ENCODE peak calls at places on chromosome 1, in six cellular contexts. K, R, H, Q, F and O are unnamed samples.

GRCh38 chr1:116769561-116769977 is 15.3 kb downstream of the CD2 start:
- DNase-seq in K (no peak), R (peak; percentile 17), H (no peak), Q (no peak), F (no peak), O (no peak)

GRCh38 chr1:2290595-2291510 is 62.7 kb downstream of the SKI start:
- DNase-seq in K (peak; percentile 98), R (peak; percentile 83), H (no peak), Q (no peak), F (no peak), O (no peak)

GRCh38 chr1:160098852-160099647 is 631 bp upstream of the IGSF8 start:
- DNase-seq in K (peak; percentile 87), R (peak; percentile 92), H (peak; percentile 98), Q (peak; percentile 93), F (peak; percentile 81), O (peak; percentile 97)

GRCh38 chr1:30768830-30769718 is 11.5 kb upstream of the LAPTM5 start:
- DNase-seq in K (peak; percentile 35), R (no peak), H (no peak), Q (no peak), F (no peak), O (no peak)

GRCh38 chr1:89581859-89582258 is 51.1 kb upstream of the LRRC8C start:
- DNase-seq in K (no peak), R (no peak), H (no peak), Q (no peak), F (no peak), O (no peak)

GRCh38 chr1:47223921-47224675 is 7.9 kb downstream of the TAL1 start:
- DNase-seq in K (no peak), R (no peak), H (no peak), Q (no peak), F (no peak), O (no peak)

GRCh38 chr1:94183197-94183815 is 54.1 kb downstream of the ARHGAP29 start:
- DNase-seq in K (no peak), R (no peak), H (no peak), Q (no peak), F (no peak), O (no peak)

GRCh38 chr1:67118191-67118590 is 16.6 kb downstream of the C1orf141 start:
- DNase-seq in K (peak; percentile 23), R (no peak), H (no peak), Q (no peak), F (no peak), O (no peak)

GRCh38 chr1:244187310-244187709 is 136.2 kb downstream of the ZBTB18 start:
- DNase-seq in K (no peak), R (no peak), H (no peak), Q (no peak), F (no peak), O (no peak)

GRCh38 chr1:91529856-91530255 is 29.2 kb downstream of the CDC7 start:
- DNase-seq in K (peak; percentile 73), R (peak; percentile 44), H (no peak), Q (no peak), F (no peak), O (no peak)

GRCh38 chr1:17596651-17597509 is 57.4 kb downstream of the ARHGEF10L start:
- DNase-seq in K (no peak), R (peak; percentile 9), H (no peak), Q (no peak), F (no peak), O (peak; percentile 70)

GRCh38 chr1:43766086-43766784 is 58.9 kb downstream of the ST3GAL3 start:
- DNase-seq in K (no peak), R (peak; percentile 38), H (peak; percentile 68), Q (peak; percentile 71), F (no peak), O (peak; percentile 86)

GRCh38 chr1:209266590-209267172 is 316.8 kb upstream of the CAMK1G start:
- DNase-seq in K (peak; percentile 2), R (peak; percentile 5), H (no peak), Q (no peak), F (no peak), O (no peak)

GRCh38 chr1:157367091-157367739 is 185.1 kb downstream of the FCRL5 start:
- DNase-seq in K (no peak), R (no peak), H (no peak), Q (no peak), F (no peak), O (no peak)

GRCh38 chr1:196372896-196373536 is 235.2 kb downstream of the KCNT2 start:
- DNase-seq in K (peak; percentile 47), R (peak; percentile 54), H (no peak), Q (peak; percentile 12), F (no peak), O (peak; percentile 44)

GRCh38 chr1:89271616-89272015 is 1.0 kb downstream of the GBP5 start:
- DNase-seq in K (peak; percentile 3), R (no peak), H (no peak), Q (no peak), F (no peak), O (no peak)

GRCh38 chr1:27528701-27529637 is 39.0 kb upstream of the WASF2 start:
- DNase-seq in K (peak; percentile 79), R (peak; percentile 77), H (no peak), Q (no peak), F (no peak), O (peak; percentile 64)

GRCh38 chr1:85019989-85020388 is 23.1 kb upstream of the MCOLN2 start:
- DNase-seq in K (peak; percentile 10), R (no peak), H (no peak), Q (no peak), F (no peak), O (no peak)

GRCh38 chr1:159247266-159247665 is 42.6 kb downstream of the ACKR1 start:
- DNase-seq in K (no peak), R (no peak), H (no peak), Q (no peak), F (no peak), O (no peak)

GRCh38 chr1:31415658-31416057 is 2.6 kb downstream of the SERINC2 start:
- DNase-seq in K (no peak), R (no peak), H (no peak), Q (no peak), F (no peak), O (no peak)

GRCh38 chr1:2962946-2963345 is 58.3 kb upstream of the ACTRT2 start:
- DNase-seq in K (no peak), R (no peak), H (no peak), Q (no peak), F (no peak), O (no peak)

GRCh38 chr1:84301759-84302380 is 362 bp downstream of the SAMD13 start:
- DNase-seq in K (no peak), R (peak; percentile 19), H (no peak), Q (no peak), F (no peak), O (no peak)

GRCh38 chr1:28591708-28592313 is at the start of gene RAB42:
- DNase-seq in K (no peak), R (no peak), H (peak; percentile 66), Q (no peak), F (no peak), O (peak; percentile 50)

GRCh38 chr1:17212487-17213121 is 7.7 kb downstream of the PADI1 start:
- DNase-seq in K (peak; percentile 73), R (peak; percentile 86), H (no peak), Q (no peak), F (no peak), O (peak; percentile 49)

GRCh38 chr1:88562991-88563390 is 121.1 kb upstream of the PKN2 start:
- DNase-seq in K (no peak), R (no peak), H (no peak), Q (no peak), F (no peak), O (no peak)

GRCh38 chr1:5872886-5873285 is 119.3 kb downstream of the NPHP4 start:
- DNase-seq in K (no peak), R (no peak), H (no peak), Q (no peak), F (no peak), O (no peak)

GRCh38 chr1:59682405-59683080 is 132.2 kb upstream of the HOOK1 start:
- DNase-seq in K (peak; percentile 77), R (peak; percentile 83), H (no peak), Q (no peak), F (no peak), O (no peak)

GRCh38 chr1:173249349-173249748 is 42.2 kb upstream of the TNFSF4 start:
- DNase-seq in K (no peak), R (no peak), H (no peak), Q (no peak), F (no peak), O (no peak)

GRCh38 chr1:7299329-7299799 is 471.7 kb upstream of the VAMP3 start:
- DNase-seq in K (peak; percentile 100), R (peak; percentile 99), H (no peak), Q (no peak), F (peak; percentile 46), O (peak; percentile 89)

GRCh38 chr1:109301874-109302273 is 4.9 kb downstream of the MYBPHL start:
- DNase-seq in K (no peak), R (no peak), H (no peak), Q (no peak), F (no peak), O (no peak)
- H3K23ac ChIP-seq in K (no peak overlapping the region), R (no peak overlapping the region), H (no peak overlapping the region), Q (no peak overlapping the region), F (no peak overlapping the region), O (no peak overlapping the region)

GRCh38 chr1:150579955-150580642 is 689 bp upstream of the MCL1 start:
- DNase-seq in K (no peak), R (no peak), H (no peak), Q (no peak), F (no peak), O (no peak)
- H2BK15ac ChIP-seq in K (peak overlapping the region; percentile 61), R (no peak overlapping the region), H (no peak overlapping the region), Q (no peak overlapping the region), F (peak overlapping the region; percentile 46), O (peak overlapping the region; percentile 12)

GRCh38 chr1:101738475-101738874 is 258.3 kb downstream of the OLFM3 start:
- DNase-seq in K (peak; percentile 44), R (peak; percentile 15), H (no peak), Q (no peak), F (no peak), O (no peak)

GRCh38 chr1:101745549-101745948 is 251.2 kb downstream of the OLFM3 start:
- DNase-seq in K (no peak), R (no peak), H (no peak), Q (no peak), F (no peak), O (no peak)

GRCh38 chr1:101742513-101742912 is 254.2 kb downstream of the OLFM3 start:
- DNase-seq in K (no peak), R (no peak), H (no peak), Q (no peak), F (no peak), O (no peak)

GRCh38 chr1:101739826-101740330 is 256.8 kb downstream of the OLFM3 start:
- DNase-seq in K (no peak), R (no peak), H (no peak), Q (no peak), F (no peak), O (no peak)

GRCh38 chr1:101741910-101742309 is 254.8 kb downstream of the OLFM3 start:
- DNase-seq in K (no peak), R (no peak), H (no peak), Q (no peak), F (no peak), O (peak; percentile 7)
- H3K23ac ChIP-seq in K (no peak overlapping the region), R (no peak overlapping the region), H (no peak overlapping the region), Q (no peak overlapping the region), F (no peak overlapping the region), O (no peak overlapping the region)

DNA sequence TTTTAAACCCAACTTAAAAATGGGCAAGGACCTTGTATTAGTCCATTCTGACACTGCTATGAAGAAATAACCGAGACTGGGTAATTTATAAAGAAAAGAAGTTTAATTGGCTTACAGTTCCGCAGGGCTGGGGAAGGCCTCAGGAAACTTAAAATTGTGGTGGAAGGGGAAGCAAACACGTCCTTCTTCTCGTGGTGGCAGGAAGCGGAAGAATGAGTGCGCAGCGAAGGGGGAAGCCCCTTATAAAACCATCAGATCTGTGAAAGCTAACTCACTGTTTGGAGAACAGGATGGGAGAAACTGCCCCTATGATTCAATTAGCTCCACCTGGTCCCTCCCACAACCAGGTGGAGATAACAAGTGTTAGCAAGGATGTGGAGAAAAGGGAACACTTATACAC is 237.7 kb downstream of the SEC16B start:
- DNase-seq in K (no peak), R (no peak), H (no peak), Q (no peak), F (no peak), O (no peak)
- H2BK15ac ChIP-seq in K (no peak overlapping the region), R (no peak overlapping the region), H (no peak overlapping the region), Q (no peak overlapping the region), F (no peak overlapping the region), O (no peak overlapping the region)